ENCODE peak calls at places on chromosomes 2 and 18, in six cellular contexts. Y is cardiac muscle cell; W is HEK293T; G is upper lobe of right lung; V is stimulated activated effector memory CD8-positive, alpha-beta T cell treated with anti-CD3 and anti-CD28 coated beads, Interleukin-12 subunit alpha, Interleukin-12 subunit beta, amount 100 ng/mL, for 72 hours; K is A172. B is an unnamed sample.

GRCh38 chr2:109027702-109028101 is 38.7 kb upstream of the EDAR start:
- DNase-seq in V (no peak), G (no peak), Y (no peak), W (no peak), K (no peak), B (no peak)

GRCh38 chr18:48922801-48923730 is 27.7 kb downstream of the SMAD7 start:
- DNase-seq in W (no peak), V (no peak), K (peak), Y (no peak), G (peak), B (peak)

GRCh38 chr18:72283148-72283925 is 260.8 kb downstream of the CBLN2 start:
- DNase-seq in V (no peak), Y (no peak), W (no peak), G (no peak), K (no peak), B (no peak)

GRCh38 chr18:55587341-55588000 is 521 bp downstream of the TCF4 start:
- DNase-seq in K (peak), G (no peak), V (no peak), Y (peak), W (peak), B (peak)

GRCh38 chr18:26215247-26215970 is 10.8 kb upstream of the TAF4B start:
- DNase-seq in K (no peak), Y (no peak), W (no peak), V (peak), G (no peak), B (no peak)

GRCh38 chr2:169363027-169363569 is 764 bp upstream of the LRP2 start:
- DNase-seq in K (no peak), V (no peak), G (no peak), Y (no peak), W (no peak), B (no peak)

GRCh38 chr18:36849288-36850011 is 20.5 kb downstream of the KIAA1328 start:
- DNase-seq in G (no peak), K (peak), V (no peak), W (no peak), Y (no peak), B (peak)

GRCh38 chr2:9087151-9087681 is 83.7 kb upstream of the MBOAT2 start:
- DNase-seq in G (no peak), Y (no peak), W (no peak), V (no peak), K (peak), B (peak)

GRCh38 chr2:128901572-128902391 is 583.1 kb upstream of the HS6ST1 start:
- DNase-seq in W (no peak), V (peak), G (no peak), Y (no peak), K (no peak), B (no peak)

GRCh38 chr2:40243581-40243980 is 208.3 kb downstream of the SLC8A1 start:
- DNase-seq in Y (peak), K (peak), G (no peak), V (no peak), W (no peak), B (peak)

GRCh38 chr2:173075781-173076556 is at the start of gene MAP3K20:
- DNase-seq in G (peak), Y (peak), W (peak), V (peak), K (peak), B (peak)

GRCh38 chr2:23615216-23616020 is 230.4 kb downstream of the KLHL29 start:
- DNase-seq in V (no peak), G (peak), W (no peak), K (no peak), Y (no peak), B (no peak)

GRCh38 chr2:118169359-118170005 is 81.2 kb downstream of the INSIG2 start:
- DNase-seq in W (no peak), V (peak), Y (no peak), G (no peak), K (no peak), B (peak)

GRCh38 chr2:48347712-48348111 is 182.2 kb upstream of the STON1 start:
- DNase-seq in K (peak), W (no peak), V (no peak), G (no peak), Y (no peak), B (no peak)

GRCh38 chr2:15684161-15685042 is 92.7 kb downstream of the DDX1 start:
- DNase-seq in V (no peak), Y (no peak), W (no peak), K (no peak), G (no peak), B (no peak)

GRCh38 chr2:191013876-191014652 is at the start of gene STAT1:
- DNase-seq in Y (peak), V (peak), G (peak), W (peak), K (peak), B (peak)

GRCh38 chr2:202178342-202178958 is 59.9 kb downstream of the SUMO1 start:
- DNase-seq in Y (peak), G (no peak), V (peak), W (peak), K (peak), B (peak)

GRCh38 chr2:230475143-230475542 is 59.1 kb downstream of the SP100 start:
- DNase-seq in W (no peak), V (no peak), G (no peak), K (no peak), Y (no peak), B (no peak)

GRCh38 chr2:10303634-10304378 is 1.1 kb downstream of the HPCAL1 start:
- DNase-seq in V (peak), G (peak), K (no peak), Y (peak), W (no peak), B (peak)

GRCh38 chr2:102137138-102137537 is 5.4 kb upstream of the IL1R1 start:
- DNase-seq in Y (no peak), V (peak), K (no peak), G (no peak), W (no peak), B (no peak)

GRCh38 chr2:11691071-11691660 is 21.2 kb upstream of the NTSR2 start:
- DNase-seq in G (no peak), W (no peak), K (no peak), V (no peak), Y (no peak), B (no peak)

GRCh38 chr2:170745263-170745662 is 24.9 kb upstream of the ERICH2 start:
- DNase-seq in G (no peak), Y (no peak), W (no peak), K (no peak), V (no peak), B (no peak)

GRCh38 chr2:192190474-192190873 is 4.3 kb downstream of the TMEFF2 start:
- DNase-seq in V (no peak), W (no peak), G (no peak), K (peak), Y (peak), B (peak)

GRCh38 chr2:217798191-217798590 is 204.6 kb downstream of the TNS1 start:
- DNase-seq in V (no peak), K (no peak), G (no peak), W (no peak), Y (no peak), B (no peak)

GRCh38 chr2:239241431-239241830 is 159.4 kb downstream of the HDAC4 start:
- DNase-seq in G (no peak), Y (no peak), V (no peak), W (no peak), K (no peak), B (no peak)

GRCh38 chr2:44751754-44752479 is 189.6 kb upstream of the SIX3 start:
- DNase-seq in Y (no peak), G (no peak), W (no peak), V (no peak), K (no peak), B (no peak)

GRCh38 chr18:74981476-74981875 is 227.5 kb downstream of the PTGR3 start:
- DNase-seq in G (no peak), K (no peak), V (no peak), Y (no peak), W (no peak), B (no peak)

GRCh38 chr2:202577250-202578183 is 57.3 kb upstream of the FAM117B start:
- DNase-seq in Y (no peak), G (no peak), K (no peak), V (no peak), W (no peak), B (no peak)

GRCh38 chr18:21366896-21367295 is 124.9 kb downstream of the GREB1L start:
- DNase-seq in Y (no peak), V (no peak), G (no peak), K (no peak), W (no peak), B (no peak)

GRCh38 chr2:218732761-218733158 is 22.1 kb downstream of the TTLL4 start:
- DNase-seq in K (no peak), Y (no peak), W (no peak), G (no peak), V (no peak), B (no peak)

GRCh38 chr2:134261398-134262131 is 7.7 kb downstream of the MGAT5 start:
- DNase-seq in G (no peak), V (no peak), W (no peak), Y (no peak), K (no peak), B (no peak)

GRCh38 chr2:182649316-182649715 is 66.7 kb upstream of the DNAJC10 start:
- DNase-seq in W (peak), G (no peak), K (peak), V (no peak), Y (peak), B (peak)

B was measured in EL.